ENCODE peak calls at places on chromosomes 12 and 14, in nine cellular contexts. One of them, this sample, is unnamed.

GRCh38 chr12:87283111-87283510 is 746.1 kb downstream of the C12orf50 start:
- DNase-seq in Peyer's patch: no peak
- DNase-seq in NCI-H510A: no peak
- DNase-seq in T-helper 2 cell: no peak
- DNase-seq in cardiac fibroblast: no peak
- DNase-seq in GM13977: no peak
- DNase-seq in heart right ventricle: no peak
- DNase-seq in NCI-H1105 treated with DMSO at 0.1 percent for 48 hours: no peak
- DNase-seq in COR-L47: no peak
- DNase-seq in this sample: no peak

GRCh38 chr12:47071241-47071852 is 8.1 kb upstream of the PCED1B start:
- DNase-seq in Peyer's patch: no peak
- DNase-seq in NCI-H510A: no peak
- DNase-seq in T-helper 2 cell: no peak
- DNase-seq in cardiac fibroblast: no peak
- DNase-seq in GM13977: peak
- DNase-seq in heart right ventricle: no peak
- DNase-seq in NCI-H1105 treated with DMSO at 0.1 percent for 48 hours: no peak
- DNase-seq in COR-L47: no peak
- DNase-seq in this sample: no peak

GRCh38 chr12:110170535-110171185 is 46.5 kb downstream of the IFT81 start:
- DNase-seq in Peyer's patch: no peak
- DNase-seq in NCI-H510A: no peak
- DNase-seq in T-helper 2 cell: no peak
- DNase-seq in cardiac fibroblast: peak
- DNase-seq in GM13977: no peak
- DNase-seq in heart right ventricle: no peak
- DNase-seq in NCI-H1105 treated with DMSO at 0.1 percent for 48 hours: no peak
- DNase-seq in COR-L47: no peak
- DNase-seq in this sample: no peak

GRCh38 chr12:25208554-25208953 is 13.5 kb downstream of the ETFRF1 start:
- DNase-seq in Peyer's patch: no peak
- DNase-seq in NCI-H510A: no peak
- DNase-seq in T-helper 2 cell: no peak
- DNase-seq in cardiac fibroblast: no peak
- DNase-seq in GM13977: no peak
- DNase-seq in heart right ventricle: no peak
- DNase-seq in NCI-H1105 treated with DMSO at 0.1 percent for 48 hours: no peak
- DNase-seq in COR-L47: no peak
- DNase-seq in this sample: no peak

GRCh38 chr12:32181498-32182175 is 75.0 kb downstream of the BICD1 start:
- DNase-seq in Peyer's patch: no peak
- DNase-seq in NCI-H510A: no peak
- DNase-seq in T-helper 2 cell: no peak
- DNase-seq in cardiac fibroblast: no peak
- DNase-seq in GM13977: no peak
- DNase-seq in heart right ventricle: no peak
- DNase-seq in NCI-H1105 treated with DMSO at 0.1 percent for 48 hours: peak
- DNase-seq in COR-L47: peak
- DNase-seq in this sample: no peak

GRCh38 chr12:30806989-30807694 is 52.4 kb upstream of the CAPRIN2 start:
- DNase-seq in Peyer's patch: no peak
- DNase-seq in NCI-H510A: peak
- DNase-seq in T-helper 2 cell: no peak
- DNase-seq in cardiac fibroblast: peak
- DNase-seq in GM13977: no peak
- DNase-seq in heart right ventricle: peak
- DNase-seq in NCI-H1105 treated with DMSO at 0.1 percent for 48 hours: peak
- DNase-seq in COR-L47: peak
- DNase-seq in this sample: no peak

GRCh38 chr14:37232907-37233481 is 35.3 kb downstream of the MIPOL1 start:
- DNase-seq in Peyer's patch: no peak
- DNase-seq in NCI-H510A: peak
- DNase-seq in T-helper 2 cell: no peak
- DNase-seq in cardiac fibroblast: peak
- DNase-seq in GM13977: peak
- DNase-seq in heart right ventricle: no peak
- DNase-seq in NCI-H1105 treated with DMSO at 0.1 percent for 48 hours: peak
- DNase-seq in COR-L47: peak
- DNase-seq in this sample: no peak

GRCh38 chr12:5503371-5503770 is 71.5 kb downstream of the NTF3 start:
- DNase-seq in Peyer's patch: no peak
- DNase-seq in NCI-H510A: no peak
- DNase-seq in T-helper 2 cell: no peak
- DNase-seq in cardiac fibroblast: no peak
- DNase-seq in GM13977: no peak
- DNase-seq in heart right ventricle: no peak
- DNase-seq in NCI-H1105 treated with DMSO at 0.1 percent for 48 hours: no peak
- DNase-seq in COR-L47: no peak
- DNase-seq in this sample: no peak

GRCh38 chr14:61501714-61502458 is 180.5 kb downstream of the PRKCH start:
- DNase-seq in Peyer's patch: no peak
- DNase-seq in NCI-H510A: no peak
- DNase-seq in T-helper 2 cell: no peak
- DNase-seq in cardiac fibroblast: no peak
- DNase-seq in GM13977: peak
- DNase-seq in heart right ventricle: no peak
- DNase-seq in NCI-H1105 treated with DMSO at 0.1 percent for 48 hours: no peak
- DNase-seq in COR-L47: no peak
- DNase-seq in this sample: no peak

GRCh38 chr14:79924583-79924982 is 286.7 kb downstream of the DIO2 start:
- DNase-seq in Peyer's patch: no peak
- DNase-seq in NCI-H510A: no peak
- DNase-seq in T-helper 2 cell: no peak
- DNase-seq in cardiac fibroblast: no peak
- DNase-seq in GM13977: no peak
- DNase-seq in heart right ventricle: no peak
- DNase-seq in NCI-H1105 treated with DMSO at 0.1 percent for 48 hours: no peak
- DNase-seq in COR-L47: no peak
- DNase-seq in this sample: no peak

GRCh38 chr14:63076476-63076875 is 31.2 kb upstream of the KCNH5 start:
- DNase-seq in Peyer's patch: no peak
- DNase-seq in NCI-H510A: no peak
- DNase-seq in T-helper 2 cell: no peak
- DNase-seq in cardiac fibroblast: no peak
- DNase-seq in GM13977: no peak
- DNase-seq in heart right ventricle: no peak
- DNase-seq in NCI-H1105 treated with DMSO at 0.1 percent for 48 hours: no peak
- DNase-seq in COR-L47: no peak
- DNase-seq in this sample: no peak

GRCh38 chr12:58886474-58886873 is 33.8 kb downstream of the LRIG3 start:
- DNase-seq in Peyer's patch: no peak
- DNase-seq in NCI-H510A: no peak
- DNase-seq in T-helper 2 cell: no peak
- DNase-seq in cardiac fibroblast: no peak
- DNase-seq in GM13977: no peak
- DNase-seq in heart right ventricle: no peak
- DNase-seq in NCI-H1105 treated with DMSO at 0.1 percent for 48 hours: no peak
- DNase-seq in COR-L47: no peak
- DNase-seq in this sample: no peak